ENCODE peak calls at places on chromosomes 13 and 19, in five cellular contexts. H is fibroblast of lung, M is adrenal gland, Q is astrocyte of the spinal cord, R is SK-N-SH. E is an unnamed sample.

GRCh38 chr19:13986348-13986904 is 19.7 kb downstream of the RFX1 start:
- DNase-seq in Q (peak; percentile 59), M (peak; percentile 77), H (peak; percentile 55), R (peak; percentile 97), E (no peak)

GRCh38 chr19:16670291-16670690 is 9.4 kb downstream of the TMEM38A start:
- DNase-seq in R (no peak), M (no peak), H (no peak), Q (no peak), E (no peak)

GRCh38 chr19:16328824-16329482 is 4.3 kb downstream of the KLF2 start:
- DNase-seq in H (no peak), R (no peak), Q (peak; percentile 47), M (no peak), E (no peak)

GRCh38 chr19:38049105-38049649 is 142.2 kb downstream of the SIPA1L3 start:
- DNase-seq in R (no peak), M (no peak), Q (peak; percentile 37), H (no peak), E (no peak)

GRCh38 chr13:114038211-114038613 is 64.3 kb upstream of the C13orf46 start:
- DNase-seq in M (no peak), Q (no peak), H (no peak), R (no peak), E (no peak)

GRCh38 chr13:91185294-91185863 is 162.1 kb upstream of the MIR17HG start:
- DNase-seq in Q (peak; percentile 46), H (peak; percentile 57), R (peak; percentile 39), M (no peak), E (peak; percentile 15)

GRCh38 chr13:30715357-30715756 is 20.0 kb upstream of the ALOX5AP start:
- DNase-seq in Q (no peak), R (no peak), H (no peak), M (no peak), E (no peak)

GRCh38 chr19:3343619-3344502 is 22.5 kb upstream of the NFIC start:
- DNase-seq in R (peak; percentile 97), Q (peak; percentile 70), M (peak; percentile 93), H (peak; percentile 92), E (peak; percentile 58)

GRCh38 chr13:36418022-36418805 is 14.1 kb upstream of the CCNA1 start:
- DNase-seq in R (no peak), Q (peak; percentile 73), H (peak; percentile 77), M (no peak), E (peak; percentile 46)

GRCh38 chr13:24627090-24627714 is 53.0 kb upstream of the ATP12A start:
- DNase-seq in M (no peak), Q (no peak), H (no peak), R (peak; percentile 49), E (no peak)

GRCh38 chr19:24029941-24030636 is 56.9 kb upstream of the ZNF254 start:
- DNase-seq in Q (no peak), R (no peak), H (no peak), M (no peak), E (no peak)

GRCh38 chr19:30567535-30568232 is 195.5 kb downstream of the ZNF536 start:
- DNase-seq in H (no peak), M (no peak), Q (no peak), R (peak; percentile 77), E (no peak)

GRCh38 chr19:6260912-6261636 is 18.7 kb downstream of the MLLT1 start:
- DNase-seq in M (no peak), H (no peak), Q (no peak), R (peak; percentile 84), E (no peak)

GRCh38 chr19:2261438-2262172 is 5.4 kb upstream of the JSRP1 start:
- DNase-seq in R (peak; percentile 49), H (no peak), Q (no peak), M (peak; percentile 50), E (no peak)

GRCh38 chr19:50909240-50910070 is 1.7 kb downstream of the KLK4 start:
- DNase-seq in R (peak; percentile 83), Q (no peak), H (no peak), M (peak; percentile 79), E (no peak)

GRCh38 chr13:33806470-33807248 is 11.3 kb upstream of the RFC3 start:
- DNase-seq in R (no peak), Q (no peak), H (no peak), M (no peak), E (no peak)

GRCh38 chr19:11322269-11323024 is 17.0 kb downstream of the RAB3D start:
- DNase-seq in Q (no peak), M (no peak), R (no peak), H (no peak), E (no peak)

GRCh38 chr19:55119053-55119452 is 1.6 kb upstream of the PPP1R12C start:
- DNase-seq in Q (no peak), M (no peak), H (no peak), R (no peak), E (no peak)

GRCh38 chr19:45761714-45762113 is 7.3 kb downstream of the SIX5 start:
- DNase-seq in R (peak; percentile 17), H (no peak), M (no peak), Q (no peak), E (no peak)

GRCh38 chr19:53549354-53549753 is 11.4 kb downstream of the ZNF331 start:
- DNase-seq in Q (peak; percentile 39), R (no peak), M (no peak), H (peak; percentile 58), E (no peak)

GRCh38 chr19:13208131-13208963 is 58.1 kb downstream of the IER2 start:
- DNase-seq in Q (peak; percentile 61), R (no peak), M (peak; percentile 81), H (peak; percentile 88), E (no peak)

GRCh38 chr19:8004723-8005513 is 523 bp downstream of the ELAVL1 start:
- DNase-seq in Q (peak; percentile 12), H (peak; percentile 12), M (no peak), R (peak; percentile 78), E (no peak)

GRCh38 chr13:50124536-50125305 is 109.5 kb downstream of the KCNRG start:
- DNase-seq in Q (peak; percentile 70), H (peak; percentile 96), R (peak; percentile 99), M (peak; percentile 99), E (no peak)

GRCh38 chr19:58181902-58182576 is 822 bp upstream of the ZNF274 start:
- DNase-seq in M (peak; percentile 14), R (no peak), H (peak; percentile 20), Q (no peak), E (no peak)

GRCh38 chr13:56700324-56700723 is 440.4 kb upstream of the PRR20A start:
- DNase-seq in M (no peak), H (no peak), R (no peak), Q (no peak), E (no peak)

GRCh38 chr19:1657632-1658445 is 5.4 kb upstream of the TCF3 start:
- DNase-seq in M (no peak), Q (no peak), H (no peak), R (no peak), E (no peak)

GRCh38 chr13:73765651-73766384 is 368.4 kb downstream of the KLF12 start:
- DNase-seq in M (peak; percentile 55), Q (peak; percentile 86), R (peak; percentile 59), H (peak; percentile 74), E (peak; percentile 87)

GRCh38 chr19:49581007-49581508 is at the start of gene PRRG2:
- DNase-seq in M (no peak), H (no peak), R (no peak), Q (no peak), E (no peak)

GRCh38 chr19:1074512-1075283 is 7.7 kb downstream of the ARHGAP45 start:
- DNase-seq in M (peak; percentile 74), Q (no peak), H (no peak), R (peak; percentile 100), E (no peak)

GRCh38 chr13:80363890-80364503 is 23.1 kb upstream of the SPRY2 start:
- DNase-seq in R (peak; percentile 56), H (peak; percentile 64), M (no peak), Q (peak; percentile 62), E (no peak)

GRCh38 chr19:923551-924211 is 2.2 kb upstream of the ARID3A start:
- DNase-seq in M (no peak), H (no peak), R (peak; percentile 68), Q (no peak), E (no peak)

GRCh38 chr13:94246495-94246894 is 233.0 kb downstream of the DCT start:
- DNase-seq in H (no peak), R (no peak), Q (no peak), M (no peak), E (no peak)

GRCh38 chr13:48954086-48954485 is 21.6 kb upstream of the FNDC3A start:
- DNase-seq in H (peak; percentile 23), R (no peak), Q (peak; percentile 83), M (no peak), E (peak; percentile 40)

GRCh38 chr13:109815651-109816050 is 29.3 kb upstream of the IRS2 start:
- DNase-seq in M (no peak), H (no peak), Q (no peak), R (no peak), E (no peak)
- H3K4me3 ChIP-seq in M (no peak overlapping the region), H (no peak overlapping the region), Q (no peak overlapping the region), R (no peak overlapping the region), E (no peak overlapping the region)

GRCh38 chr19:39146091-39146490 is 20.5 kb downstream of the PAK4 start:
- DNase-seq in Q (no peak), H (no peak), M (no peak), R (no peak), E (no peak)

GRCh38 chr19:39147480-39147879 is 21.9 kb downstream of the PAK4 start:
- DNase-seq in R (no peak), Q (no peak), H (no peak), M (no peak), E (no peak)

GRCh38 chr19:39146686-39147450 is 21.3 kb downstream of the PAK4 start:
- DNase-seq in Q (no peak), R (no peak), M (no peak), H (no peak), E (no peak)

GRCh38 chr19:39144487-39145071 is 19.0 kb downstream of the PAK4 start:
- DNase-seq in H (peak; percentile 42), M (no peak), Q (peak; percentile 31), R (peak; percentile 80), E (peak; percentile 27)

GRCh38 chr19:39145180-39145953 is 19.8 kb downstream of the PAK4 start:
- DNase-seq in R (no peak), M (no peak), H (no peak), Q (peak; percentile 31), E (no peak)
- TF ChIP-seq CTCF in R (no peak), M (no peak), H (no peak), Q (peak; percentile 43), E (no peak)

DNA sequence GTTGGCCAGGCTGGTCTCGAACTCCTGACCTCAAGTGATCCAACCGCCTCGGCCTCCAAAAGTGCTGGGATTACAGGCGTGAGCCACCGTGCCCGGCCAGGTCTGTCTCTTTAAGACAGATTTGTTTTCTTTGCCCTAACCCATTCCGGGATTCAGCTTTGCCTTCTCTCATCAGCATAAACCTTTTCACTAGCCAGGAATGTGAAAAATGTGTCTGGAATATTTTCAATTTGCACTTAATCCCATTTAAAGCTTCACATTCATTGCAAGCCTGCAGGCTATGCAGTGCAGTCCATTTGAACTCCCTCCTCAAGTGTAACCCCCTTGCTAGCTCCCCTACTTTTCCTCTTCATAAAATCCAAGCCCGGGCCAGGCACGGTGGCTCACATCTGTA is 880 bp upstream of the TMEM160 start:
- DNase-seq in R (no peak), Q (peak; percentile 19), H (no peak), M (no peak), E (peak; percentile 35)
- H3K4me3 ChIP-seq in R (no peak overlapping the region), Q (no peak overlapping the region), H (no peak overlapping the region), M (no peak overlapping the region), E (no peak overlapping the region)

DNA sequence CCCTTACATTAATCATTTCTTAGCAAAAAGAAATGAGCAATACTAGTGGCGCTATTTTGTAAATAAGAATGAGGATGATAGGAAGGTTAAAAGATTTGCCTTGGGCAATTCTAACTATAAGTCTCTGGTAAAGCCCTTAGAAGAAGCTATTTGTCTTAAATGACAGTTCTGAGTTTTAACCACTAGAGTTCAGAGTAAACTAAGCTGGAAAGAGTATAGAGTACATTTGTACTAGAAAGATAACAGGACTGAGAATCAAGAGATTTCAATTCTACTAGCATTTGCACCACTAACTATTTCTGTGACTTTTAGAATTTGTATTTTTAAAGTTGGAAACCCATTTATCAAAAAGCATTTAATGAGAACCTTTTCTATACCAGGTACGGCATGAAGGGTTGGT is 750.3 kb downstream of the OLFM4 start:
- DNase-seq in H (no peak), Q (no peak), R (no peak), M (no peak), E (no peak)
- TF ChIP-seq CTCF in H (no peak), Q (no peak), R (no peak), M (no peak), E (no peak)